ENCODE peak calls at places on chromosome 21, in five cellular contexts. Q, Z, E, J and L are unnamed samples.

GRCh38 chr21:29827236-29827635 is 112.6 kb downstream of the GRIK1 start:
- DNase-seq in E (no peak), Z (no peak), Q (no peak), J (no peak), L (no peak)

GRCh38 chr21:18023099-18023498 is 203.9 kb upstream of the C21orf91 start:
- DNase-seq in J (no peak), Z (no peak), Q (no peak), E (no peak), L (no peak)

GRCh38 chr21:39630827-39631226 is 18.1 kb downstream of the B3GALT5 start:
- DNase-seq in E (no peak), Z (no peak), Q (no peak), J (no peak), L (no peak)

GRCh38 chr21:46385846-46386725 is 62.1 kb downstream of the PCNT start:
- DNase-seq in Z (no peak), E (no peak), J (peak; percentile 28), Q (no peak), L (no peak)

GRCh38 chr21:26072891-26073615 is 97.5 kb downstream of the APP start:
- DNase-seq in Z (no peak), E (no peak), Q (no peak), J (no peak), L (no peak)

GRCh38 chr21:46229923-46230260 is 1.3 kb upstream of the LSS start:
- DNase-seq in E (no peak), Z (no peak), J (no peak), Q (no peak), L (no peak)

GRCh38 chr21:15397258-15397657 is 332.5 kb upstream of the NRIP1 start:
- DNase-seq in J (no peak), Z (no peak), E (no peak), Q (no peak), L (no peak)

GRCh38 chr21:43333301-43334062 is 93.4 kb downstream of the SIK1 start:
- DNase-seq in Z (peak; percentile 70), Q (no peak), J (peak; percentile 69), E (peak; percentile 92), L (peak; percentile 41)

GRCh38 chr21:14235101-14235500 is 19.1 kb downstream of the RBM11 start:
- DNase-seq in Z (no peak), E (no peak), J (no peak), Q (no peak), L (no peak)

GRCh38 chr21:15552914-15553491 is 176.8 kb upstream of the USP25 start:
- DNase-seq in Z (no peak), Q (no peak), E (no peak), J (no peak), L (no peak)

GRCh38 chr21:46509760-46510159 is 51.1 kb downstream of the DIP2A start:
- DNase-seq in Q (peak; percentile 18), Z (no peak), J (no peak), E (no peak), L (peak; percentile 54)

GRCh38 chr21:20388400-20388799 is 609.8 kb upstream of the NCAM2 start:
- DNase-seq in J (no peak), Z (no peak), E (no peak), Q (no peak), L (no peak)

GRCh38 chr21:38402795-38403194 is 95.5 kb downstream of the ERG start:
- DNase-seq in E (no peak), Q (no peak), Z (no peak), J (no peak), L (no peak)

GRCh38 chr21:17463441-17463840 is 49.4 kb upstream of the CXADR start:
- DNase-seq in J (no peak), Q (no peak), E (no peak), Z (no peak), L (no peak)

GRCh38 chr21:40925481-40925880 is 78.5 kb upstream of the DSCAM start:
- DNase-seq in Z (no peak), E (no peak), Q (no peak), J (no peak), L (no peak)

GRCh38 chr21:45993210-45994085 is 11.9 kb downstream of the COL6A1 start:
- DNase-seq in E (peak; percentile 16), J (peak; percentile 42), Z (peak; percentile 44), Q (no peak), L (peak; percentile 25)

GRCh38 chr21:26170471-26171309 is at the start of gene APP:
- DNase-seq in Q (peak; percentile 19), J (peak; percentile 87), Z (peak; percentile 92), E (peak; percentile 82), L (peak; percentile 80)

GRCh38 chr21:38306407-38306806 is 49.6 kb downstream of the KCNJ15 start:
- DNase-seq in J (no peak), Q (no peak), E (no peak), Z (no peak), L (no peak)

GRCh38 chr21:26758083-26758861 is 86.9 kb downstream of the ADAMTS1 start:
- DNase-seq in E (no peak), Q (no peak), J (no peak), Z (no peak), L (no peak)

GRCh38 chr21:29217818-29218252 is 80.9 kb upstream of the BACH1 start:
- DNase-seq in E (no peak), Z (no peak), J (no peak), Q (peak; percentile 12), L (no peak)

GRCh38 chr21:26732442-26733221 is 112.6 kb downstream of the ADAMTS1 start:
- DNase-seq in J (peak; percentile 35), E (no peak), Z (peak; percentile 24), Q (no peak), L (peak; percentile 23)

GRCh38 chr21:26451014-26451740 is 121.9 kb downstream of the CYYR1 start:
- DNase-seq in Q (no peak), Z (no peak), J (no peak), E (no peak), L (no peak)

DNA sequence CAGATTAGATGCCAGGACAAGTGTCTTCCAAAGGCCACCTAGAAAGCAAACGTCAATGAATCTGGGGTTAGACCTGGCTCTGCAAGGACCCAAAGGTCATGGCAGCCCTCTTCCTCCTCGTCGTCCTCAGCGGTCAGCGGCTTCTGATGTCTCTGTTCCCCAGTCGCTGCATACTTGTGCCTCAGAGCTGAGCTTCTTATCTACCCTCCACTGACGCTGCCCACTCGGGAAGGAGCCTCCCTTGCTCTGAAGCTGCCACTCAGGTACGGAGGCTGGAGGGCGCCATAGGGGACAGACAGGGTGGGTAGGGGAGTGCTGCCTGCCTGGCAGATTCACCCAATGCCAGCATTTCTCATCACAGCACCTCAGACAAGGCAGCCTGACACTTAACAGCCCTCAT is 11.4 kb upstream of the UMODL1 start:
- DNase-seq in J (no peak), Z (no peak), Q (no peak), E (no peak), L (no peak)
- H3K4me1 ChIP-seq in J (peaks cover 3% of the 10 kb centered on the region), Z (no peaks in the 10 kb centered on the region), Q (peaks cover 8% of the 10 kb centered on the region), E (no peaks in the 10 kb centered on the region), L (peaks cover 9% of the 10 kb centered on the region)

GRCh38 chr21:33937146-33937545 is 21.5 kb upstream of the ATP5PO start:
- DNase-seq in J (no peak), Z (no peak), E (no peak), Q (no peak), L (no peak)
- H3K4me1 ChIP-seq in J (peaks cover 4% of the 10 kb centered on the region), Z (peaks cover 4% of the 10 kb centered on the region), E (peaks cover 6% of the 10 kb centered on the region), Q (no peaks in the 10 kb centered on the region), L (no peaks in the 10 kb centered on the region)

GRCh38 chr21:35207322-35207721 is 158.2 kb upstream of the RUNX1 start:
- DNase-seq in Q (no peak), J (peak; percentile 30), E (no peak), Z (peak; percentile 39), L (no peak)

GRCh38 chr21:35203093-35204021 is 154.3 kb upstream of the RUNX1 start:
- DNase-seq in Q (no peak), J (peak; percentile 43), Z (no peak), E (no peak), L (no peak)

GRCh38 chr21:35206141-35207125 is 157.3 kb upstream of the RUNX1 start:
- DNase-seq in Q (no peak), J (peak; percentile 36), Z (peak; percentile 38), E (peak; percentile 66), L (peak; percentile 49)

GRCh38 chr21:35204125-35204524 is 155.0 kb upstream of the RUNX1 start:
- DNase-seq in Q (no peak), Z (no peak), E (no peak), J (no peak), L (no peak)

DNA sequence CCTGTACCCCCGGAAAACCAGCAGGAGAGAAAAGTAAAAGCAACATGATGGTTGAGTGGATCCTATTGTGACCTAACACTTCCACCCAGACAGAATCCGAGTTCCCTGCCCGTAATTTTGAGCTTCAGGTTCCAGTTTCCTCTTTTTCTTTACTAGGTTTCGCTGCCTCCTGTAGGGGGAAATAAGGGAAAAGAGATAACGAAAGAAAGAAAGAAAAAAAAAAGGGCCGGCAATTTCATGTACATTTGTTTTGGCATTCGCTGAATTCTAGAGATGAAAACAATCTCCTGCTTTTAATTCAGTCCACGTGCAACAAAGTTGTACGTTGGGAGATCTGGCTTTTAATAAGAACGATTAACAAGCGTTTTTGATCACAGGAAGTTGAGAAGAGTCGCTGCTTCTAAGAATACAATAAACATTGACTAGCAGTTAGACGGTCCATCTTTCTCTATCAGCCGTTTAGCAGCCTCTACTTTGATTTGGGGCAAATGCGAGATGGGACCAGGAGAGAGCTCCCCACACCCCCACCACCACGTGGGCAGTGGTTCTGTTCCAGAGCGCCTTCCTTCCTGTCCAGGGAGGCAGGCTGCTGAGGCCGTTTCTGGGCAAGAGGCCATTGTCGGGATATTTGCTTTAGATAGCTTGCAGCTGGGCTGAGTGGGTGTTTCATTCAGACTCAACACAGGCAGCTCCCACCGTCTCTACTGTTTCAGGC is 155.9 kb upstream of the RUNX1 start:
- DNase-seq in Z (peak; percentile 90), E (no peak), J (peak; percentile 72), Q (no peak), L (peak; percentile 73)
- H3K4me1 ChIP-seq in Z (peaks cover 23% of the 10 kb centered on the region), E (no peaks in the 10 kb centered on the region), J (peaks cover 61% of the 10 kb centered on the region), Q (peaks cover 42% of the 10 kb centered on the region), L (peaks cover 7% of the 10 kb centered on the region)

GRCh38 chr21:44929799-44930542 is 9.3 kb upstream of the ITGB2 start:
- DNase-seq in Z (no peak), E (no peak), J (no peak), Q (no peak), L (peak; percentile 9)

GRCh38 chr21:44929242-44929798 is 8.6 kb upstream of the ITGB2 start:
- DNase-seq in E (no peak), Q (no peak), J (no peak), Z (no peak), L (no peak)

GRCh38 chr21:44931501-44932365 is 8.1 kb upstream of the SLX9 start:
- DNase-seq in Q (no peak), E (no peak), Z (no peak), J (peak; percentile 17), L (no peak)

GRCh38 chr21:44931137-44931500 is 8.7 kb upstream of the SLX9 start:
- DNase-seq in Z (no peak), Q (no peak), E (no peak), J (peak; percentile 42), L (no peak)

DNA sequence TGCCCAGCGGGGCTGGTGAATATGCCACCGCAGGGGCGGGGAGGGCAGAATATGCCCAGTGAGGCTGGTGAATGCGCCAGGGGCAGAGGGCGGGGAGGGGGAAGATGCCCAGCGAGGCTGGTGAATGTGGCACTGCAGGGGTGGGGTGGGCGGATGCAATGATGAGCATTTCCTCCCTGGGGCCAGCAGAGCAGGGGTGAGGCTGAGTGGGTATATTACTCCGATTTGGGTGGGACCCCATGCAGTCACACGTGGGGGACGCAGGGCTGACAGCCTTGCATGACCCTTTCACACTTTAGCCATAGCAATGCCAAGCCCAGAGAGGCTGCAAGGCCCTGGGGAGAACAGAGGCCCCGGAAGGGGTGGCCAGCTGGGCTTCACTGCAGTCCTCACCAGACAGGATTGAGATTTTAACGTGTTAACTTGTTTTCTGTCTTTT is 9.3 kb upstream of the SLX9 start:
- DNase-seq in Z (no peak), Q (no peak), J (peak; percentile 38), E (no peak), L (no peak)
- H3K4me1 ChIP-seq in Z (no peaks in the 10 kb centered on the region), Q (peaks cover 34% of the 10 kb centered on the region), J (peaks cover 23% of the 10 kb centered on the region), E (peaks cover 30% of the 10 kb centered on the region), L (peaks cover 8% of the 10 kb centered on the region)

GRCh38 chr21:33384851-33385331 is 18.3 kb upstream of the IFNGR2 start:
- DNase-seq in Z (no peak), J (no peak), E (no peak), Q (no peak), L (no peak)
- H3K4me1 ChIP-seq in Z (peaks cover 11% of the 10 kb centered on the region), J (peaks cover 14% of the 10 kb centered on the region), E (no peaks in the 10 kb centered on the region), Q (peaks cover 48% of the 10 kb centered on the region), L (no peaks in the 10 kb centered on the region)